ENCODE peak calls at places on chromosomes 13 and 19, in ten cellular contexts. R is MG63; K is RPMI7951; F is activated T-cell treated with anti-CD3 and anti-CD28 coated beads, Interleukin-2, amount 50 U/mL, for 4 hours; P is fibroblast of lung; S is GM03348; V is osteoblast; C is stimulated activated CD4-positive, alpha-beta T cell treated with anti-CD3 and anti-CD28 coated beads, Interleukin-1b, Interleukin-23, amount 100 ng/mL, for 1 hour; T is HFFc6; Q is stimulated activated CD8-positive, alpha-beta memory T cell treated with anti-CD3 and anti-CD28 coated beads, Interleukin-15, amount 100 ng/mL, for 24 hours. H is an unnamed sample.

GRCh38 chr19:31981545-31981944 is 363.9 kb upstream of the ZNF507 start:
- DNase-seq in R (no peak), K (no peak), F (no peak), P (no peak), S (no peak), V (no peak), C (no peak), T (no peak), Q (no peak), H (no peak)

GRCh38 chr19:47729799-47730520 is 15.4 kb upstream of the NOP53 start:
- DNase-seq in R (peak), K (no peak), F (no peak), P (no peak), S (no peak), V (peak), C (no peak), T (no peak), Q (peak), H (peak)

GRCh38 chr13:26964278-26965057 is 203.9 kb upstream of the GPR12 start:
- DNase-seq in R (no peak), K (peak), F (no peak), P (no peak), S (no peak), V (peak), C (no peak), T (no peak), Q (no peak), H (no peak)

GRCh38 chr13:81929988-81930387 is 1589.1 kb upstream of the SPRY2 start:
- DNase-seq in R (no peak), K (no peak), F (no peak), P (peak), S (peak), V (no peak), C (no peak), T (peak), Q (no peak), H (no peak)

GRCh38 chr19:54418030-54418929 is 3.0 kb downstream of the TTYH1 start:
- DNase-seq in R (no peak), K (peak), F (no peak), P (no peak), S (peak), V (peak), C (no peak), T (peak), Q (no peak), H (peak)

GRCh38 chr19:16605552-16605951 is 22.5 kb downstream of the MED26 start:
- DNase-seq in R (no peak), K (no peak), F (no peak), P (no peak), S (no peak), V (peak), C (no peak), T (no peak), Q (no peak), H (no peak)

GRCh38 chr19:10288662-10289166 is 1.0 kb upstream of the ICAM5 start:
- DNase-seq in R (no peak), K (peak), F (peak), P (no peak), S (peak), V (peak), C (no peak), T (peak), Q (no peak), H (no peak)

GRCh38 chr19:45419895-45420294 is 3.8 kb downstream of the ERCC1 start:
- DNase-seq in R (no peak), K (no peak), F (no peak), P (no peak), S (no peak), V (no peak), C (no peak), T (no peak), Q (no peak), H (no peak)

GRCh38 chr19:48501446-48501960 is 10.1 kb downstream of the LMTK3 start:
- DNase-seq in R (no peak), K (no peak), F (peak), P (no peak), S (no peak), V (peak), C (no peak), T (no peak), Q (no peak), H (no peak)

GRCh38 chr13:91595677-91596076 is 197.3 kb downstream of the GPC5 start:
- DNase-seq in R (no peak), K (no peak), F (no peak), P (no peak), S (no peak), V (no peak), C (no peak), T (no peak), Q (no peak), H (no peak)

GRCh38 chr19:10876459-10877240 is 5.3 kb downstream of the CARM1 start:
- DNase-seq in R (peak), K (no peak), F (no peak), P (no peak), S (no peak), V (peak), C (no peak), T (no peak), Q (no peak), H (no peak)

GRCh38 chr13:49669735-49670309 is 21.5 kb downstream of the EBPL start:
- DNase-seq in R (peak), K (peak), F (no peak), P (peak), S (peak), V (no peak), C (no peak), T (peak), Q (no peak), H (no peak)

GRCh38 chr13:80979035-80979641 is 638.2 kb upstream of the SPRY2 start:
- DNase-seq in R (peak), K (peak), F (no peak), P (peak), S (peak), V (peak), C (no peak), T (peak), Q (no peak), H (no peak)

GRCh38 chr19:3358919-3359849 is 7.2 kb upstream of the NFIC start:
- DNase-seq in R (peak), K (peak), F (peak), P (peak), S (peak), V (peak), C (no peak), T (no peak), Q (peak), H (peak)

GRCh38 chr19:4506449-4507149 is 11.7 kb downstream of the PLIN4 start:
- DNase-seq in R (peak), K (peak), F (no peak), P (peak), S (peak), V (peak), C (no peak), T (peak), Q (no peak), H (no peak)

GRCh38 chr13:39284801-39285388 is 246.6 kb downstream of the NHLRC3 start:
- DNase-seq in R (no peak), K (no peak), F (no peak), P (peak), S (no peak), V (no peak), C (no peak), T (peak), Q (no peak), H (no peak)

GRCh38 chr13:20270163-20270865 is 38.2 kb upstream of the GJB6 start:
- DNase-seq in R (no peak), K (peak), F (no peak), P (no peak), S (no peak), V (no peak), C (no peak), T (no peak), Q (no peak), H (no peak)

GRCh38 chr19:2114821-2115220 is 18.1 kb downstream of the IZUMO4 start:
- DNase-seq in R (no peak), K (no peak), F (no peak), P (no peak), S (no peak), V (no peak), C (no peak), T (no peak), Q (no peak), H (no peak)

H was measured in spleen.